ENCODE peak calls at places on chromosomes 12 and 14, in six cellular contexts. H is transverse colon, A is H1, K is stomach, M is upper lobe of left lung, S is sigmoid colon. I is an unnamed sample. For H3K4me1, the result is how much of the 10 kb centered on the place peaks cover.

GRCh38 chr12:108792361-108793292 is 61.3 kb upstream of the CORO1C start:
- DNase-seq in M (no peak), H (no peak), S (peak), K (no peak), A (no peak), I (no peak)

GRCh38 chr14:36070056-36071043 is 106.2 kb downstream of the PTCSC3 start:
- DNase-seq in A (peak), H (peak), S (no peak), M (peak), K (peak), I (no peak)

GRCh38 chr12:7731499-7731898 is 15.7 kb downstream of the CLEC4C start:
- DNase-seq in H (no peak), K (no peak), M (no peak), S (no peak), A (no peak), I (no peak)

GRCh38 chr12:85509081-85509856 is 229.2 kb downstream of the ALX1 start:
- DNase-seq in H (no peak), M (no peak), K (no peak), S (no peak), A (no peak), I (no peak)

GRCh38 chr12:97805086-97805485 is 342.5 kb downstream of the RMST start:
- DNase-seq in A (no peak), H (no peak), K (no peak), M (no peak), S (no peak), I (no peak)

GRCh38 chr14:76975051-76975450 is 53.5 kb downstream of the IRF2BPL start:
- DNase-seq in A (no peak), K (no peak), M (no peak), S (no peak), H (no peak), I (no peak)

GRCh38 chr12:105220929-105221290 is 15.1 kb downstream of the APPL2 start:
- DNase-seq in M (peak), H (no peak), K (peak), S (no peak), A (no peak), I (no peak)

GRCh38 chr12:7158866-7159600 is 28.9 kb downstream of the CLSTN3 start:
- DNase-seq in M (no peak), S (peak), A (no peak), H (no peak), K (no peak), I (no peak)

GRCh38 chr12:103470664-103471063 is 25.1 kb downstream of the C12orf42 start:
- DNase-seq in A (no peak), S (no peak), H (no peak), M (no peak), K (no peak), I (no peak)

GRCh38 chr14:22391908-22392307 is 197.1 kb downstream of the DAD1 start:
- DNase-seq in A (no peak), M (peak), K (peak), H (peak), S (peak), I (peak)

GRCh38 chr12:75710361-75711069 is 199.1 kb upstream of the KRR1 start:
- DNase-seq in K (no peak), S (no peak), A (no peak), H (no peak), M (no peak), I (no peak)

GRCh38 chr12:2231956-2232355 is 179.2 kb downstream of the CACNA1C start:
- DNase-seq in K (no peak), A (no peak), M (no peak), S (no peak), H (no peak), I (no peak)

GRCh38 chr12:119006749-119007148 is 25.4 kb downstream of the SRRM4 start:
- DNase-seq in K (no peak), H (no peak), S (no peak), A (no peak), M (no peak), I (no peak)

GRCh38 chr12:6416596-6416995 is 28.2 kb upstream of the CD27 start:
- DNase-seq in H (no peak), K (no peak), A (no peak), S (no peak), M (peak), I (no peak)

GRCh38 chr12:109881752-109882151 is 1.4 kb upstream of the GLTP start:
- DNase-seq in A (no peak), S (no peak), K (no peak), M (no peak), H (no peak), I (no peak)

GRCh38 chr12:94147991-94148840 is at the start of gene PLXNC1:
- DNase-seq in M (peak), S (no peak), H (peak), K (peak), A (peak), I (peak)

GRCh38 chr12:75842119-75842518 is 189.5 kb downstream of the PHLDA1 start:
- DNase-seq in M (no peak), K (no peak), A (no peak), S (no peak), H (no peak), I (no peak)

GRCh38 chr12:6097384-6097783 is 27.1 kb downstream of the VWF start:
- DNase-seq in M (peak), H (no peak), A (no peak), K (no peak), S (no peak), I (no peak)

GRCh38 chr12:32399045-32399372 is 349 bp upstream of the FGD4 start:
- DNase-seq in S (no peak), K (no peak), A (no peak), M (no peak), H (peak), I (no peak)

GRCh38 chr14:52840916-52841315 is 49.5 kb upstream of the GNPNAT1 start:
- DNase-seq in H (no peak), S (peak), A (no peak), M (peak), K (no peak), I (no peak)

GRCh38 chr14:82626156-82627055 is 1092.8 kb upstream of the SEL1L start:
- DNase-seq in K (no peak), A (no peak), H (no peak), S (no peak), M (no peak), I (no peak)

GRCh38 chr14:24348186-24348585 is 8.4 kb upstream of the RIPK3 start:
- DNase-seq in A (no peak), S (no peak), H (no peak), K (no peak), M (no peak), I (no peak)

GRCh38 chr14:72439707-72440106 is 454.2 kb downstream of the DPF3 start:
- DNase-seq in H (no peak), A (no peak), M (no peak), K (no peak), S (no peak), I (no peak)

GRCh38 chr12:110355080-110355479 is 48.4 kb downstream of the ANAPC7 start:
- DNase-seq in M (no peak), S (no peak), A (no peak), K (no peak), H (no peak), I (no peak)

GRCh38 chr12:39839072-39839471 is 219.5 kb upstream of the ABCD2 start:
- DNase-seq in H (no peak), S (no peak), K (no peak), M (no peak), A (no peak), I (no peak)

GRCh38 chr12:53191885-53192530 is 11.3 kb upstream of the CSAD start:
- DNase-seq in M (no peak), K (no peak), S (no peak), A (no peak), H (no peak), I (no peak)

GRCh38 chr14:38442208-38442607 is 186.3 kb upstream of the CLEC14A start:
- DNase-seq in A (no peak), K (no peak), S (no peak), H (no peak), M (no peak), I (no peak)

GRCh38 chr12:44774815-44775411 is 101.2 kb downstream of the NELL2 start:
- DNase-seq in M (no peak), A (peak), H (peak), K (peak), S (no peak), I (no peak)

GRCh38 chr14:75654127-75654732 is 6.4 kb downstream of the ERG28 start:
- DNase-seq in K (peak), M (peak), H (peak), S (peak), A (peak), I (peak)

GRCh38 chr14:103021817-103022668 is 35.3 kb downstream of the CDC42BPB start:
- DNase-seq in M (no peak), K (no peak), S (no peak), A (no peak), H (no peak), I (no peak)

GRCh38 chr14:37594238-37594915 is 672 bp downstream of the FOXA1 start:
- DNase-seq in S (no peak), A (peak), M (peak), H (peak), K (peak), I (no peak)

GRCh38 chr14:61573748-61574513 is 121.4 kb upstream of the HIF1A start:
- DNase-seq in A (no peak), M (no peak), H (no peak), K (no peak), S (no peak), I (no peak)

DNA sequence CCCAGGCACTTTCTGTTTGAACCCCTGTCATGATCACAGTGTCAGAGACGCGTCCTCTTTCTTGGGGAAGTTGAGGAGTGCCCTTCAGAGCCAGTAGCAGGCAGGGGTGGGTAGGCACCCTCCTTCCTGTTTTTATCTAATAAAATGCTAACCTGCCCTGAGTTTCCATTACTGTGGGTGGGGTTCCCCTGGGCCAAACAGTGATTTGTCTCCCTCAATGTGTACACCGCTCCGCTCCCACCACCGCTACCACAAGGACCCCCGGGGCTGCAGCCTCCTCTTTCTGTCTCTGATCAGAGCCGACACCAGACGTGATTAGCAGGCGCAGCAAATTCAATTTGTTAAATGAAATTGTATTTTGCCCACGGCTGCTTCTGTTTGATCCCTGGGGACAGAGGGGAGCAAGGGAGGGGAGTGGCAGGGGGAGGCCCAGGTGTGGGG is 5.1 kb downstream of the SHMT2 start:
- DNase-seq in H (no peak), A (no peak), M (no peak), S (no peak), K (no peak), I (no peak)
- H3K4me1 ChIP-seq in H (under half), A (under half), M (under half), S (under half), K (half or more), I (under half)

DNA sequence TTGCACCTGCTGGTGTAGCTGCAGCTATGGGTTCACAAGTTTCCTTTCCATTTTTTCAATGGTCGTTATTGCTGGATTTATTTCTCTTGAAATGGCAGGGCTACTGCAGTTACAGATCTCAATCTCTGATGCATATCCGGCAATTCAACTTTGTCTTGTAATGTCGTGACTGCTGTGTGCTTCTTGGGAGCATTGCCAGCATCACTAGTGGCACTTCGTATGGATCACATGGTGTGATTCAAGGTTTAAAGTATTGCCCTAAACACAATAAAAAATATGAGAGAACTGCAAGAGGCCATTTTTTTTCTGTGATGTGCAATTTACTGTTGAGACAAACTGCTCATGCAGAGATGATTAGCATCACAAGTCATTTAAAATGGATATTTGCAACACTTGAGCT is 217.5 kb upstream of the PDE3A start:
- DNase-seq in H (no peak), K (no peak), M (peak), A (no peak), S (no peak), I (no peak)
- H3K27ac ChIP-seq in H (no peak), K (no peak), M (no peak), A (no peak), S (no peak), I (no peak)

GRCh38 chr14:95523818-95524448 is 7.5 kb upstream of the SYNE3 start:
- DNase-seq in S (no peak), H (peak), M (peak), K (peak), A (no peak), I (no peak)

GRCh38 chr14:95526483-95527391 is 8.1 kb upstream of the GLRX5 start:
- DNase-seq in M (no peak), A (no peak), S (no peak), K (no peak), H (no peak), I (no peak)

GRCh38 chr14:95523051-95523817 is 6.8 kb upstream of the SYNE3 start:
- DNase-seq in M (no peak), H (no peak), K (no peak), S (no peak), A (no peak), I (no peak)

GRCh38 chr14:95525999-95526398 is 8.9 kb upstream of the GLRX5 start:
- DNase-seq in M (no peak), H (no peak), K (no peak), S (no peak), A (no peak), I (no peak)

GRCh38 chr14:95524706-95525512 is 8.5 kb upstream of the SYNE3 start:
- DNase-seq in K (no peak), H (no peak), S (no peak), A (no peak), M (no peak), I (no peak)
- TF ChIP-seq EP300 in K (no peak), H (no peak), S (no peak), A (no peak), M (no peak), I (no peak)

GRCh38 chr14:55698051-55698450 is 118.0 kb downstream of the KTN1 start:
- DNase-seq in M (no peak), K (no peak), A (no peak), H (peak), S (no peak), I (no peak)

GRCh38 chr14:55701638-55702037 is 121.6 kb downstream of the KTN1 start:
- DNase-seq in H (no peak), A (no peak), S (no peak), M (no peak), K (no peak), I (no peak)

GRCh38 chr14:55697358-55697985 is 117.5 kb downstream of the KTN1 start:
- DNase-seq in H (peak), K (no peak), M (no peak), S (no peak), A (no peak), I (no peak)

GRCh38 chr14:55702501-55702900 is 122.5 kb downstream of the KTN1 start:
- DNase-seq in A (no peak), H (no peak), M (no peak), K (no peak), S (no peak), I (no peak)

DNA sequence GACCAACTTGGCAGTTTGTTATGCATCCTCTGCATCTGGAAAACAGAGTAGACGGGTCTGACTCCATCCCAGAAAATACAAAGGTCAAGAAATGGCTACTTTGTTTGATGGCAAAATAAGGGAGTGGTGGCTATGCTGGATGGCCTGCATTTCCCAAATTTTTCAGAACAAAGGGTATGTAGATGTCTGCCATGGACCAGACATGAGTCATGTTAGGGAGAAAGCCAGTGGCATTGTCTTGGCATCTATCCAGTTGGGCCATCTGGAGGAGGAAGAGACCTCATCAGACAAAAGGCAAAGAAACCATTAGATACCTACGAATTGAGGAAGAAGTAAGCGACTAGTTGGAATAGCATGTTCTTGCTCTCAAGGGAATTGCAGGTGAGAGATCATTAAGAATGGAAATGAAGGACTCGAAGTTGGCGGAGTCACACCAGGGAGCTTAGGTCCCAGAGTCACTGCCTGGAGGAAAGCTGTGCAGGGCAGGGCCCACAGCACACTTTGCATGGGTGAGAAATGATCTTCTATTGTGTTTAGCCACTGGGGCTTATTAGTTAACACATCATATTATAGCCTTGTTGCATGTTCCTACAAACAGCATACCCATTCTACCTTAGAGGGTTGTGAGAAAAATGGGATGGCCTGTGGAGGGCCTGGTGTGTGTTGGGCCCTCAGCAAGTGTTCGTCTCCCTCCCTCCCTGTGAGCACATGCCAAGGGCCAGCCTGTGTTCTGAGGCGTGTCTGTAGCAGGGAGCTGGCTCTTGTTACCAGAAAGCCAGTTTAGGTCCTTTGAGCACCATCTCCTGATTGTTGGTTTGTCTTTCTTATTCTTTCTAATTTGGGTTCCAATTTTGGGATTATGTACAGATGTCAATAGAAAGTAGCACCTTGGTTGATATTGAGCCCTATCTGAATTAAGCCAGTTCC is 119.4 kb downstream of the KTN1 start:
- DNase-seq in H (peak), M (no peak), A (no peak), K (no peak), S (no peak), I (no peak)
- H3K4me1 ChIP-seq in H (under half), M (under half), A (under half), K (under half), S (under half), I (under half)

GRCh38 chr14:86027990-86028389 is 498.0 kb downstream of the FLRT2 start:
- DNase-seq in H (no peak), K (no peak), A (no peak), S (no peak), M (no peak), I (no peak)

DNA sequence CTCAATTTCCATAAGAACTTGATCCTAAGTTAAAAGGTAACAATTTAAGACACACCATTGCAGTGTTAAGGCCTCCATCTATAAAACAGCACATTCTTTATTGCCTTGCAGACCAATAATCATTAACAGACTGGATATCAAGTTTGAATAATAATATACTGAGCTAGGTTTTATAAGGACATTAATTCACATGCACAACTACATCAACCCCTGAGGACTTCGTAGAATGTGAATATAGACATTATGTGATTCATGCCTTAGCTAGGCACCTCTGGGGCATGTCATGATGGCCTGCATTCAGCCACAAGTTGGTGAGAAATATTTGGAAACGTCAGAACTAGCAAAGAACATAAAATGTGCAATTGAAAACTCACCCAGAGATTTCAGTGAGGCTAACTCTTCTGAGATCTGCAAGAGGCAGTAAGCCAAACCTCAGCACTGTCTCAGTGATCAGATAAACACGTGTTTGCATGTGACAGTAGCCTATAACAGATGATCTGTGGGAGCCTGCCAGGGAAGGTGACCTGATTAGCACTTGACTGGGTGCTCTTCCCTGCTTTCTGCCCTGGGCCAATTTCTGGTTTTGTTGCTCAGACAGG is 492.2 kb downstream of the FLRT2 start:
- DNase-seq in H (no peak), A (no peak), S (no peak), K (no peak), M (no peak), I (no peak)
- H3K27ac ChIP-seq in H (no peak), A (no peak), S (no peak), K (no peak), M (no peak), I (no peak)

GRCh38 chr14:32559048-32559447 is 229.9 kb downstream of the AKAP6 start:
- DNase-seq in H (no peak), K (no peak), A (no peak), M (no peak), S (no peak), I (no peak)

GRCh38 chr14:32559595-32559994 is 230.5 kb downstream of the AKAP6 start:
- DNase-seq in M (no peak), H (no peak), S (no peak), A (no peak), K (no peak), I (no peak)

GRCh38 chr14:32560213-32560857 is 231.2 kb downstream of the AKAP6 start:
- DNase-seq in H (peak), M (peak), A (peak), K (peak), S (peak), I (no peak)

GRCh38 chr14:32564591-32564990 is 235.5 kb downstream of the AKAP6 start:
- DNase-seq in S (no peak), A (no peak), K (no peak), M (no peak), H (no peak), I (no peak)

DNA sequence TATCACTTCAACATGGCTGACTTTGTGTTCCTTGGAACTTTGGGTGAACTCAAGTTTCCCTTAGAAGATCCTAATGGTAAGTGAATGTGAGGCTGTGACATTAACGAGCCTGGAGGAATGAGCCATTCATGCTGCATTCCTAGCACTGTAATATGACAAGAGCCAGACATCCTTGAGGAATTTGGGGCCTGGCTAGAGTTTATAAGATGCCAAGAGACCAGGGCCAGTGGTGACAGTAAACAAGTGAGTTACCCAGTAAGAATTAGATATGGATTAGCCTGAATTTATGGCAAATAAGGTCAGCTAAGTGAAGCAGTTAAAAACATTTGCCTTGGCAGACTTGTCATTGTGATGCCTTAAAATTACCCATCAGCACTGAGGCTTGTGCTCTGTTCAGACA is 232.4 kb downstream of the AKAP6 start:
- DNase-seq in A (no peak), M (no peak), K (no peak), S (peak), H (no peak), I (no peak)
- TF ChIP-seq EP300 in A (no peak), M (no peak), K (no peak), S (peak), H (peak), I (no peak)

I was measured in ovary.